ENCODE peak calls at places on chromosomes 7 and 10, in seven cellular contexts. E is A549, U is psoas muscle, C is keratinocyte, D is GM10248, H is progenitor cell of endocrine pancreas, O is neural progenitor cell. Q is an unnamed sample.

GRCh38 chr10:67612577-67613537 is 83.1 kb downstream of the CTNNA3 start:
- DNase-seq in E (no peak), U (no peak), C (no peak), D (peak), H (no peak), O (no peak), Q (no peak)

GRCh38 chr7:30596043-30596641 is 1.5 kb downstream of the GARS1 start:
- DNase-seq in E (peak), U (no peak), C (no peak), D (no peak), H (no peak), O (peak), Q (peak)

GRCh38 chr7:1931248-1931950 is 261.3 kb downstream of the ELFN1 start:
- DNase-seq in E (no peak), U (no peak), C (no peak), D (no peak), H (no peak), O (no peak), Q (no peak)

GRCh38 chr7:120521761-120522737 is 249.1 kb downstream of the KCND2 start:
- DNase-seq in E (no peak), U (no peak), C (no peak), D (no peak), H (no peak), O (peak), Q (no peak)

GRCh38 chr7:6623589-6624245 is 8.3 kb downstream of the ZNF853 start:
- DNase-seq in E (no peak), U (no peak), C (no peak), D (peak), H (no peak), O (no peak), Q (no peak)

GRCh38 chr10:28910960-28911359 is 233.6 kb downstream of the BAMBI start:
- DNase-seq in E (no peak), U (no peak), C (no peak), D (no peak), H (no peak), O (no peak), Q (no peak)

GRCh38 chr10:3397231-3397630 is 224.6 kb upstream of the PITRM1 start:
- DNase-seq in E (peak), U (no peak), C (no peak), D (no peak), H (no peak), O (no peak), Q (no peak)

GRCh38 chr7:23645822-23646221 is 34.2 kb upstream of the FAM221A start:
- DNase-seq in E (no peak), U (no peak), C (no peak), D (no peak), H (no peak), O (no peak), Q (no peak)

GRCh38 chr10:122159159-122159970 is 111.7 kb upstream of the BTBD16 start:
- DNase-seq in E (no peak), U (no peak), C (no peak), D (no peak), H (no peak), O (no peak), Q (no peak)

GRCh38 chr7:154546946-154547587 is 455.9 kb downstream of the PAXIP1 start:
- DNase-seq in E (no peak), U (no peak), C (no peak), D (no peak), H (no peak), O (no peak), Q (no peak)

GRCh38 chr7:5532520-5533335 is 109.1 kb upstream of the TNRC18 start:
- DNase-seq in E (peak), U (peak), C (no peak), D (peak), H (no peak), O (peak), Q (no peak)

GRCh38 chr7:77674878-77675277 is 21.4 kb upstream of the RSBN1L start:
- DNase-seq in E (peak), U (no peak), C (peak), D (no peak), H (no peak), O (no peak), Q (no peak)

GRCh38 chr7:18829518-18830252 is 287.8 kb downstream of the TWIST1 start:
- DNase-seq in E (no peak), U (no peak), C (no peak), D (no peak), H (no peak), O (no peak), Q (peak)

GRCh38 chr7:28151965-28152364 is 28.6 kb downstream of the JAZF1 start:
- DNase-seq in E (no peak), U (no peak), C (no peak), D (peak), H (no peak), O (no peak), Q (no peak)

GRCh38 chr10:132397671-132398565 is 918 bp downstream of the PWWP2B start:
- DNase-seq in E (peak), U (peak), C (no peak), D (no peak), H (no peak), O (peak), Q (peak)

GRCh38 chr10:60942604-60943269 is 1.2 kb downstream of the RHOBTB1 start:
- DNase-seq in E (peak), U (peak), C (no peak), D (peak), H (no peak), O (no peak), Q (no peak)

GRCh38 chr7:128221929-128222403 is 19.1 kb upstream of the LEP start:
- DNase-seq in E (peak), U (no peak), C (no peak), D (no peak), H (no peak), O (no peak), Q (no peak)

GRCh38 chr7:98213874-98214810 is 2.9 kb downstream of the BHLHA15 start:
- DNase-seq in E (no peak), U (peak), C (no peak), D (no peak), H (no peak), O (no peak), Q (no peak)

GRCh38 chr10:93071177-93071472 is 2.6 kb upstream of the CYP26A1 start:
- DNase-seq in E (no peak), U (no peak), C (no peak), D (no peak), H (no peak), O (no peak), Q (no peak)

GRCh38 chr10:72068901-72069446 is 19.4 kb downstream of the SPOCK2 start:
- DNase-seq in E (no peak), U (peak), C (no peak), D (no peak), H (no peak), O (no peak), Q (no peak)

GRCh38 chr10:72072046-72072445 is 16.3 kb downstream of the SPOCK2 start:
- DNase-seq in E (no peak), U (peak), C (no peak), D (no peak), H (no peak), O (no peak), Q (no peak)

GRCh38 chr10:72067463-72068125 is 20.8 kb downstream of the SPOCK2 start:
- DNase-seq in E (no peak), U (peak), C (no peak), D (no peak), H (no peak), O (no peak), Q (no peak)

GRCh38 chr10:72068126-72068765 is 20.1 kb downstream of the SPOCK2 start:
- DNase-seq in E (no peak), U (peak), C (no peak), D (no peak), H (no peak), O (no peak), Q (no peak)

GRCh38 chr10:72069751-72070501 is 18.4 kb downstream of the SPOCK2 start:
- DNase-seq in E (no peak), U (peak), C (no peak), D (no peak), H (no peak), O (peak), Q (peak)
- TF ChIP-seq CTCF in E (peak), U (no peak), C (peak), D (no peak), H (peak), O (peak), Q (peak)

GRCh38 chr10:73941300-73941699 is 30.4 kb downstream of the PLAU start:
- DNase-seq in E (no peak), U (no peak), C (no peak), D (no peak), H (no peak), O (no peak), Q (no peak)

GRCh38 chr10:73946253-73947145 is 35.6 kb downstream of the PLAU start:
- DNase-seq in E (no peak), U (no peak), C (no peak), D (no peak), H (no peak), O (no peak), Q (no peak)

GRCh38 chr10:73940634-73941221 is 29.8 kb downstream of the PLAU start:
- DNase-seq in E (peak), U (peak), C (no peak), D (peak), H (peak), O (peak), Q (peak)

GRCh38 chr10:73948947-73949633 is 38.2 kb downstream of the PLAU start:
- DNase-seq in E (no peak), U (no peak), C (no peak), D (no peak), H (no peak), O (no peak), Q (no peak)

GRCh38 chr10:73944356-73945100 is 33.6 kb downstream of the PLAU start:
- DNase-seq in E (no peak), U (no peak), C (no peak), D (no peak), H (no peak), O (no peak), Q (no peak)
- TF ChIP-seq CTCF in E (no peak), U (no peak), C (no peak), D (no peak), H (no peak), O (no peak), Q (no peak)

GRCh38 chr7:148155826-148156225 is 434.7 kb upstream of the C7orf33 start:
- DNase-seq in E (no peak), U (no peak), C (no peak), D (no peak), H (no peak), O (no peak), Q (no peak)

GRCh38 chr7:148148456-148148855 is 442.1 kb upstream of the C7orf33 start:
- DNase-seq in E (no peak), U (no peak), C (no peak), D (no peak), H (no peak), O (no peak), Q (no peak)

GRCh38 chr7:148149730-148150129 is 440.8 kb upstream of the C7orf33 start:
- DNase-seq in E (no peak), U (no peak), C (no peak), D (no peak), H (no peak), O (no peak), Q (no peak)

GRCh38 chr7:148153611-148154010 is 437.0 kb upstream of the C7orf33 start:
- DNase-seq in E (no peak), U (no peak), C (no peak), D (no peak), H (no peak), O (no peak), Q (no peak)

DNA sequence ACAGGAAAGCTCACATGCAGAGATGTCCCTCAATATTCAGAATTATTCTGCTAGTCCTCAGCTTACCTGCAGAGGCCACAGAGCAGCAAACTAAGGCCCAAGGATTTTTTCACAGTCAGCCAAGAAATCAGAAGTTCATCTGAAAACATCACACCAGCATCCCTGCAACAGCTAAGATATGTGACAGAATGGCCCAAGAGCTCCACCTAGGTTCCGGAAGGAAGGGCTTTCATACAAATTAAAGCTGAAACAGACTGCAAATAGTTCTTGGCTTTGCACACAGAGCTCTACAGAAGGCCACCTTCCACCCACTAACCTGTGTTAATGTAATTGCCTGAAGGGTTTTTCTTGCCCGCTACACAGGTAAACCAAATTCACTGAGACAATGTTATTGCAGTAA is 438.8 kb upstream of the C7orf33 start:
- DNase-seq in E (no peak), U (no peak), C (no peak), D (no peak), H (no peak), O (no peak), Q (no peak)
- TF ChIP-seq CTCF in E (no peak), U (no peak), C (no peak), D (no peak), H (no peak), O (no peak), Q (peak)

GRCh38 chr7:116675812-116676355 is 3.9 kb downstream of the MET start:
- DNase-seq in E (no peak), U (no peak), C (no peak), D (no peak), H (no peak), O (no peak), Q (no peak)
- TF ChIP-seq CTCF in E (no peak), U (no peak), C (no peak), D (no peak), H (no peak), O (no peak), Q (no peak)

GRCh38 chr10:125161570-125162139 is 1.3 kb upstream of the CTBP2 start:
- DNase-seq in E (no peak), U (peak), C (no peak), D (peak), H (no peak), O (no peak), Q (no peak)
- TF ChIP-seq CTCF in E (peak), U (peak), C (peak), D (no peak), H (peak), O (no peak), Q (no peak)